ENCODE peak calls at places on chromosomes 3 and 15, in six cellular contexts. One of them, this sample, is unnamed.

GRCh38 chr15:56165234-56165633 is 78.4 kb downstream of the RFX7 start:
- DNase-seq in T-helper 2 cell: no peak
- DNase-seq in M059J: peak
- DNase-seq in NB4: no peak
- DNase-seq in neuronal stem cell: no peak
- DNase-seq in CD8-positive, alpha-beta memory T cell: no peak
- DNase-seq in this sample: no peak

GRCh38 chr3:194134231-194134756 is 1.7 kb upstream of the HES1 start:
- DNase-seq in T-helper 2 cell: peak
- DNase-seq in M059J: peak
- DNase-seq in NB4: peak
- DNase-seq in neuronal stem cell: peak
- DNase-seq in CD8-positive, alpha-beta memory T cell: peak
- DNase-seq in this sample: no peak

GRCh38 chr15:99707481-99708270 is 25.6 kb downstream of the LYSMD4 start:
- DNase-seq in T-helper 2 cell: peak
- DNase-seq in M059J: peak
- DNase-seq in NB4: no peak
- DNase-seq in neuronal stem cell: no peak
- DNase-seq in CD8-positive, alpha-beta memory T cell: no peak
- DNase-seq in this sample: peak

GRCh38 chr3:178289544-178290160 is 246.6 kb upstream of the KCNMB2 start:
- DNase-seq in T-helper 2 cell: no peak
- DNase-seq in M059J: no peak
- DNase-seq in NB4: no peak
- DNase-seq in neuronal stem cell: no peak
- DNase-seq in CD8-positive, alpha-beta memory T cell: no peak
- DNase-seq in this sample: no peak

GRCh38 chr3:7382293-7383033 is 521.5 kb downstream of the GRM7 start:
- DNase-seq in T-helper 2 cell: no peak
- DNase-seq in M059J: no peak
- DNase-seq in NB4: no peak
- DNase-seq in neuronal stem cell: no peak
- DNase-seq in CD8-positive, alpha-beta memory T cell: no peak
- DNase-seq in this sample: no peak

GRCh38 chr3:95235916-95236315 is 1173.1 kb downstream of the NSUN3 start:
- DNase-seq in T-helper 2 cell: no peak
- DNase-seq in M059J: no peak
- DNase-seq in NB4: no peak
- DNase-seq in neuronal stem cell: no peak
- DNase-seq in CD8-positive, alpha-beta memory T cell: no peak
- DNase-seq in this sample: no peak

GRCh38 chr3:187456268-187456667 is 88.1 kb downstream of the RTP4 start:
- DNase-seq in T-helper 2 cell: no peak
- DNase-seq in M059J: peak
- DNase-seq in NB4: no peak
- DNase-seq in neuronal stem cell: no peak
- DNase-seq in CD8-positive, alpha-beta memory T cell: no peak
- DNase-seq in this sample: no peak

GRCh38 chr3:13040381-13041074 is 32.7 kb downstream of the IQSEC1 start:
- DNase-seq in T-helper 2 cell: peak
- DNase-seq in M059J: no peak
- DNase-seq in NB4: no peak
- DNase-seq in neuronal stem cell: no peak
- DNase-seq in CD8-positive, alpha-beta memory T cell: peak
- DNase-seq in this sample: peak

GRCh38 chr3:123085293-123085949 is 18.6 kb downstream of the PDIA5 start:
- DNase-seq in T-helper 2 cell: no peak
- DNase-seq in M059J: peak
- DNase-seq in NB4: no peak
- DNase-seq in neuronal stem cell: no peak
- DNase-seq in CD8-positive, alpha-beta memory T cell: no peak
- DNase-seq in this sample: no peak